ENCODE peak calls at places on chromosomes 13 and 19, in four cellular contexts. One of them, this sample, is unnamed.

GRCh38 chr19:50002386-50002960 is 22.7 kb downstream of the VRK3 start:
- DNase-seq in cardiac muscle cell: no peak
- DNase-seq in BJ: no peak
- DNase-seq in osteoblast: no peak
- DNase-seq in this sample: no peak

GRCh38 chr13:72458701-72459100 is 268.7 kb downstream of the MZT1 start:
- DNase-seq in BJ: no peak
- DNase-seq in cardiac muscle cell: peak
- DNase-seq in osteoblast: no peak
- DNase-seq in this sample: no peak

GRCh38 chr19:2271516-2272103 is 10.4 kb downstream of the PEAK3 start:
- DNase-seq in cardiac muscle cell: peak
- DNase-seq in osteoblast: peak
- DNase-seq in BJ: no peak
- DNase-seq in this sample: no peak

GRCh38 chr13:91401916-91402315 is 3.5 kb downstream of the GPC5 start:
- DNase-seq in osteoblast: no peak
- DNase-seq in cardiac muscle cell: no peak
- DNase-seq in BJ: no peak
- DNase-seq in this sample: no peak

GRCh38 chr13:73803997-73804396 is 330.2 kb downstream of the KLF12 start:
- DNase-seq in osteoblast: peak
- DNase-seq in BJ: peak
- DNase-seq in cardiac muscle cell: no peak
- DNase-seq in this sample: no peak

GRCh38 chr13:53254495-53254894 is 225.9 kb downstream of the OLFM4 start:
- DNase-seq in cardiac muscle cell: peak
- DNase-seq in BJ: no peak
- DNase-seq in osteoblast: no peak
- DNase-seq in this sample: no peak

GRCh38 chr13:110116072-110116487 is 190.9 kb downstream of the COL4A1 start:
- DNase-seq in osteoblast: peak
- DNase-seq in cardiac muscle cell: peak
- DNase-seq in BJ: no peak
- DNase-seq in this sample: peak

GRCh38 chr19:1854542-1855039 is 6.3 kb upstream of the REXO1 start:
- DNase-seq in BJ: no peak
- DNase-seq in cardiac muscle cell: no peak
- DNase-seq in osteoblast: no peak
- DNase-seq in this sample: peak

GRCh38 chr13:73129023-73129422 is 70.2 kb downstream of the KLF5 start:
- DNase-seq in osteoblast: no peak
- DNase-seq in BJ: no peak
- DNase-seq in cardiac muscle cell: no peak
- DNase-seq in this sample: no peak

GRCh38 chr19:7852851-7853759 is 21.1 kb downstream of the PRR36 start:
- DNase-seq in BJ: no peak
- DNase-seq in cardiac muscle cell: peak
- DNase-seq in osteoblast: peak
- DNase-seq in this sample: peak

GRCh38 chr13:113754691-113755090 is 4.3 kb upstream of the TMEM255B start:
- DNase-seq in osteoblast: peak
- DNase-seq in cardiac muscle cell: no peak
- DNase-seq in BJ: no peak
- DNase-seq in this sample: no peak

GRCh38 chr13:24261566-24261965 is 47.8 kb upstream of the C1QTNF9 start:
- DNase-seq in osteoblast: no peak
- DNase-seq in BJ: no peak
- DNase-seq in cardiac muscle cell: no peak
- DNase-seq in this sample: peak

GRCh38 chr13:67238277-67238859 is 8.2 kb upstream of the PCDH9 start:
- DNase-seq in cardiac muscle cell: peak
- DNase-seq in osteoblast: peak
- DNase-seq in BJ: no peak
- DNase-seq in this sample: no peak

GRCh38 chr19:42403586-42403985 is 13.5 kb upstream of the CNFN start:
- DNase-seq in osteoblast: peak
- DNase-seq in BJ: no peak
- DNase-seq in cardiac muscle cell: no peak
- DNase-seq in this sample: no peak

GRCh38 chr19:29622191-29623070 is 16.3 kb downstream of the POP4 start:
- DNase-seq in cardiac muscle cell: no peak
- DNase-seq in osteoblast: no peak
- DNase-seq in BJ: no peak
- DNase-seq in this sample: peak

GRCh38 chr19:18117692-18118378 is 20.3 kb downstream of the MAST3 start:
- DNase-seq in BJ: no peak
- DNase-seq in cardiac muscle cell: peak
- DNase-seq in osteoblast: peak
- DNase-seq in this sample: peak

GRCh38 chr13:98411617-98412310 is 165.1 kb downstream of the STK24 start:
- DNase-seq in cardiac muscle cell: peak
- DNase-seq in osteoblast: no peak
- DNase-seq in BJ: no peak
- DNase-seq in this sample: no peak

GRCh38 chr13:41962994-41963393 is 2.1 kb upstream of the VWA8 start:
- DNase-seq in BJ: no peak
- DNase-seq in cardiac muscle cell: no peak
- DNase-seq in osteoblast: no peak
- DNase-seq in this sample: peak

GRCh38 chr19:31269425-31270127 is 79.7 kb downstream of the TSHZ3 start:
- DNase-seq in BJ: no peak
- DNase-seq in cardiac muscle cell: no peak
- DNase-seq in osteoblast: no peak
- DNase-seq in this sample: no peak

GRCh38 chr19:51394045-51394836 is 3.9 kb upstream of the C19orf84 start:
- DNase-seq in BJ: peak
- DNase-seq in cardiac muscle cell: peak
- DNase-seq in osteoblast: peak
- DNase-seq in this sample: peak
- TF ChIP-seq CTCF in BJ: peak
- TF ChIP-seq CTCF in cardiac muscle cell: peak
- TF ChIP-seq CTCF in osteoblast: peak
- TF ChIP-seq CTCF in this sample: peak

DNA sequence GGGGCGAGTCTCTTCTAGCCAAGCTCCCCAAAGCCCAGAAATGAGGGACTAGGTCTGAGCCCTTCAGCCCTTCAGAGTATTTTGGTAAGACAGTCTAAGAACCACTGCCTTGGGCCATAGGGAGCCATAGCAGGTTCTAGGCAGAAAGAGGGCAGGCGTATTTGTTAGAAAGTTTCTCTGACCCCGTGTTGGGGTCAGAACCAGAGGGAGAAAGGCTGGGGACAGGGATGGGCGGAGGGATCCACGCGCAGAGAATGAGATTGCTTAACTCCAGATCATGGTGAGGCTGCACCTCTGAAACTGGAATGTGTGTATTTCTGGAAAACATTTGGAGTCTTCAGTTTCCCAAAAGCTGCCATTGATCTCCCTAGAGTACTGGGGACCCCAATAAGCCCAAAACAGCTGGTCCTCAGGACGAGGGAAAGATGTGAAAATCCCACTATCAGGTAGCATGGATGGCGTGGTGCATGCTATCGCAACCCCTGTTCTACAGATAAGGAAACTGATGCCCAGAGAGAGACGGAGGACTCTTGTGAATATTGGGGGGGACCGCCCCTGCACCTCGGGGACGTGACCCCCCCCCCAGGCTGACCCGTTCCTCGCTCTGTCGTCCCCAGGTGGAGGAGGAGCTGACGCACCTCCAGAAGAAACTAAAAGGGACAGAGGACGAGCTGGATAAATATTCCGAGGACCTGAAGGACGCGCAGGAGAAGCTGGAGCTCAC is 703 bp upstream of the TPM4 start:
- DNase-seq in osteoblast: no peak
- DNase-seq in BJ: no peak
- DNase-seq in cardiac muscle cell: peak
- DNase-seq in this sample: peak
- TF ChIP-seq CTCF in osteoblast: no peak
- TF ChIP-seq CTCF in BJ: no peak
- TF ChIP-seq CTCF in cardiac muscle cell: no peak
- TF ChIP-seq CTCF in this sample: no peak

DNA sequence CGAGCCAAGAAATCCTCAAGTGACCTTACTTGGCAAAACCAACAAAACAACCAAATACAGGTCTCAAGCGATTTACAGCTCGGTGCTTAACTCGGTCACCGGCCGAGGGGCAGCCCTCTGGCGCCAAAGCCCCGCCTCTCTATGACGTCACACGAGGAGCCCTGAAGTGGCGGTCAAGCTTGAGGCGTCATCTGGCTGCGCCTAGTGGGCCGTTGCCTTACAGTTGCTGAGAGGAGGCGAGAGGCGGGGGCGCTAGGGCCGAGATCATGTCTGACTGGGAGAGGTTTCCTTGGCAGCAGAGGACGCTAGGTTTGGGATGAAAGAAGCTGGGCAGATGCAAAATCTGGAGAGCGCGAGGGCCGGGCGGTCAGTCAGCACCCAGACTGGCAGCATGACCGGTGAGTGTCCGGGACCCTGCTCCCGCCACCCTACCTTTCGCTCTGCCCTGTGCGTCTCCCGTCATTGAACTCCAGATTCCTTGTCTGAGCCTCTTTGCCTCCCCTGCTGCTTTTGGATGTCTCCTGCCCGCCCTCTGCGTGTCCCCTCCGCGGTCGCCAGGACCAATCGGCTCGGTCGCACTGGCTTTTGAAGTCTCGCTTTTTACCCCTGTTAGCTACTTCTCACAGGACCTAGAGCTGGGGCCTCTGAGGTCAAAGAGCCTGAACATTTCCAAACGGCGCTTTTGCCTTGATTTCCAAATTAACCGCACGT is at the start of gene CDADC1:
- DNase-seq in BJ: peak
- DNase-seq in osteoblast: peak
- DNase-seq in cardiac muscle cell: peak
- DNase-seq in this sample: peak
- TF ChIP-seq CTCF in BJ: no peak
- TF ChIP-seq CTCF in osteoblast: no peak
- TF ChIP-seq CTCF in cardiac muscle cell: no peak
- TF ChIP-seq CTCF in this sample: no peak

GRCh38 chr13:40770609-40770933 is 419 bp downstream of the MRPS31 start:
- DNase-seq in osteoblast: no peak
- DNase-seq in cardiac muscle cell: no peak
- DNase-seq in BJ: no peak
- DNase-seq in this sample: no peak

GRCh38 chr13:40772765-40773473 is 1.9 kb upstream of the MRPS31 start:
- DNase-seq in osteoblast: no peak
- DNase-seq in cardiac muscle cell: no peak
- DNase-seq in BJ: no peak
- DNase-seq in this sample: no peak

GRCh38 chr13:40769970-40770369 is 1.0 kb downstream of the MRPS31 start:
- DNase-seq in osteoblast: no peak
- DNase-seq in cardiac muscle cell: no peak
- DNase-seq in BJ: no peak
- DNase-seq in this sample: no peak

GRCh38 chr13:40774672-40775071 is 3.7 kb upstream of the MRPS31 start:
- DNase-seq in BJ: no peak
- DNase-seq in cardiac muscle cell: no peak
- DNase-seq in osteoblast: no peak
- DNase-seq in this sample: no peak

DNA sequence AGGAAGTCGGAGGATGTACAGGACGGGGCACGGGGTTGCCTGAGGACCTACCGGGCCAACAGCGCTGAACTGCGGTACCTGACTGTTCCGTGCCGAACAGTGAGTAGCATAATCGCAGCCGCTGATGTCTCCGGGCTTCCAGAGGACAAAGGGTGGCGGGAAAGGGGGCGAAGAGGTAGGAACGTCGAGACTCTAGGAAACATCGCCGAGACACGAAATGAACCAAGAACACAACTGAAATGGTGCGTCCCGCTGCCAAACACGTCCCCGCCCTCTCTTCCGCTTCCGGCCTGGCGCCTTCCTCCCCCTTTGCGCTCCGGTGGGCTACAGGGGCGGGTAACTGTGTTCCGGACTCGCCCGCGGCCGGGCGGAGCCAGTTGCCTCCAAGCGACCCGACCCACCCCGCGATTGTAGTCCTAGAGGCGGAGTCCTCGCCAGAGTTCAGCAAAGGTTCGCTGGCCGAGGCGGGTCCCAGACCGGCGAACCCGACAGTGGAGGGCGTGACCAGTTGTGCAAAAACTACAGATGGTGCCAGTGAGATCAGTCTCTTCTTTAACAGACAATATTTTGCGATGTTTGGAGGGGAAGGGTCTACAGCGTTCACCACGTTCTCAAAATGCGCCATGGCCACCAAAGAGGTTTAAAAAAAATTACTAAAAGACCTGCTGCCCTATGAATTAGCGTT is at the start of gene MRPS31:
- DNase-seq in cardiac muscle cell: peak
- DNase-seq in BJ: peak
- DNase-seq in osteoblast: peak
- DNase-seq in this sample: peak
- TF ChIP-seq CTCF in cardiac muscle cell: no peak
- TF ChIP-seq CTCF in BJ: no peak
- TF ChIP-seq CTCF in osteoblast: no peak
- TF ChIP-seq CTCF in this sample: no peak

This sample was measured in activated CD8-positive, alpha-beta T cell treated with anti-CD3 and anti-CD28 coated beads for 36 hours.